ENCODE peak calls at places on chromosomes 12 and 14, in ten cellular contexts. D is dorsolateral prefrontal cortex, B is PC-3, M is right cardiac atrium, G is thoracic aorta, T is HL-60, U is RWPE1, A is Panc1, Z is transverse colon, C is esophagus squamous epithelium. S is an unnamed sample.

GRCh38 chr14:98136019-98136418 is 1136.0 kb downstream of the BCL11B start:
- DNase-seq in B (no peak), C (no peak), U (no peak), Z (no peak), A (no peak), G (no peak), D (no peak), M (no peak), T (no peak), S (no peak)

GRCh38 chr12:22064968-22065367 is 18.9 kb downstream of the CMAS start:
- DNase-seq in Z (no peak), U (no peak), B (no peak), C (no peak), D (no peak), A (no peak), T (no peak), M (no peak), G (no peak), S (no peak)

GRCh38 chr12:106093246-106093645 is 45.5 kb downstream of the NUAK1 start:
- DNase-seq in A (no peak), U (no peak), M (no peak), Z (no peak), B (no peak), T (no peak), G (no peak), C (no peak), D (no peak), S (no peak)

GRCh38 chr14:94542111-94542810 is 19.0 kb upstream of the SERPINA4 start:
- DNase-seq in U (peak; percentile 23), M (no peak), C (no peak), T (no peak), D (no peak), B (peak; percentile 27), A (no peak), G (no peak), Z (no peak), S (no peak)

GRCh38 chr14:70442750-70443149 is 9.2 kb upstream of the ADAM21 start:
- DNase-seq in A (no peak), D (no peak), C (no peak), U (no peak), G (no peak), M (no peak), Z (no peak), B (no peak), T (no peak), S (no peak)

GRCh38 chr12:64383675-64384074 is 6.9 kb downstream of the C12orf56 start:
- DNase-seq in T (no peak), G (no peak), A (no peak), D (no peak), M (no peak), B (peak; percentile 58), U (no peak), C (no peak), Z (no peak), S (no peak)

GRCh38 chr14:79056879-79057278 is 886.7 kb downstream of the NRXN3 start:
- DNase-seq in Z (no peak), G (no peak), C (no peak), B (no peak), U (no peak), D (no peak), M (no peak), T (no peak), A (no peak), S (no peak)

GRCh38 chr14:65966188-65966587 is 520.0 kb upstream of the CCDC196 start:
- DNase-seq in M (no peak), T (no peak), B (no peak), U (no peak), C (no peak), D (no peak), G (no peak), A (no peak), Z (no peak), S (no peak)

GRCh38 chr12:13962699-13963098 is 18.7 kb downstream of the GRIN2B start:
- DNase-seq in U (no peak), C (no peak), D (no peak), B (peak; percentile 18), G (no peak), M (no peak), Z (no peak), A (no peak), T (no peak), S (no peak)

GRCh38 chr14:99241314-99242035 is 30.5 kb downstream of the BCL11B start:
- DNase-seq in U (no peak), G (no peak), M (no peak), D (no peak), T (no peak), B (no peak), C (no peak), Z (no peak), A (no peak), S (no peak)

GRCh38 chr14:100056964-100057817 is 8.0 kb upstream of the EVL start:
- DNase-seq in Z (no peak), G (no peak), U (peak; percentile 58), A (no peak), D (no peak), C (no peak), T (no peak), M (no peak), B (peak; percentile 51), S (no peak)

GRCh38 chr12:30457621-30458289 is 237.9 kb downstream of the IPO8 start:
- DNase-seq in A (no peak), Z (no peak), T (peak; percentile 10), U (peak; percentile 49), G (no peak), D (no peak), M (no peak), C (no peak), B (peak; percentile 88), S (no peak)

GRCh38 chr14:52356025-52356424 is 41.9 kb downstream of the PTGER2 start:
- DNase-seq in C (no peak), Z (peak; percentile 55), U (no peak), T (no peak), A (no peak), B (peak; percentile 90), D (no peak), M (no peak), G (no peak), S (no peak)

DNA sequence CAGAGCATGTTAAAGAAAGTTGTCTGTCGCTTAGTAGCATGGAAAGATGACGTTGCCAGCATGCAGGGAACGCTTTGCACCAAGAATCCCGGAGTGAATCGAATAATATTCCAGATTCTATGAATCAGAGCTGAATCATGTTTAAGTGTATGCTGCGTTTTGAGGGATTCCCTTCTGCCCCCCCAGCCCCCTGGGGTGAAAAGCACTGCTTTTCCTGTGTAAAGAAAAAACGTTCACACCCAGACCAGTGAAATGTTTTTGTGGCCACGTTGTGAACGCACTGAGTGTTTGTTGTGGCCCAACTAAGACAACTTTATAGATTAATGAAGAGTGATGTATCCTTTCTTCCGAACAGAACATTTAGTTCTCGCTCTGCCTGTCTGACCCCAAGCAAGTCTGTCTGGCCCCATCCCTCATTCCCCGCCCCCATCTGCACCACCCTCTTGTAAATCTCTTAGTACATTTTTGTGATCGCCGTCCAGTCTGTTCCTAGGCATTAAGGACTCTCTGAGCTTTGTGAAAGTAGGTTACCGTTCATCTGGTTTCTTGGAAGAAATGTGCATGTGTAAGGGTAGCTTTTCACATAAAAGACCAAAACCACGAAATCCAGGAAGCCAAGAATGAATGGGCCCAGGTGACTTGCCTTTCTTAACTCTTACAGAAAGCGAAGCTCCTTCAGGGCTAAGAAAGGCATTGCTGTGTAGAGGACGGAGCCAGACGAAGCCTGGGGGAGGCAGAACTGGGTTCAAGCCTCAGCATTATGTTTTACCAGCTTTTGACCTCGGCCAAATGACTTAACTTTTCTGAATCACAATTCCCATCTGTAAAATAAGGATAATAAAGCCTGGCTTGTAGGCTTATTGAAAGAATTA is 103.1 kb downstream of the SAMD4A start:
- DNase-seq in A (no peak), C (no peak), B (peak; percentile 99), Z (peak; percentile 52), G (no peak), U (peak; percentile 84), T (no peak), M (no peak), D (no peak), S (no peak)
- H3K27ac ChIP-seq in A (peak overlapping the region; percentile 39), C (peak overlapping the region; percentile 6), B (peak overlapping the region; percentile 81), Z (peak overlapping the region; percentile 85), G (peak overlapping the region; percentile 91), U (peak overlapping the region; percentile 79), T (no peak overlapping the region), M (peak overlapping the region; percentile 79), D (no peak overlapping the region), S (no peak overlapping the region)

DNA sequence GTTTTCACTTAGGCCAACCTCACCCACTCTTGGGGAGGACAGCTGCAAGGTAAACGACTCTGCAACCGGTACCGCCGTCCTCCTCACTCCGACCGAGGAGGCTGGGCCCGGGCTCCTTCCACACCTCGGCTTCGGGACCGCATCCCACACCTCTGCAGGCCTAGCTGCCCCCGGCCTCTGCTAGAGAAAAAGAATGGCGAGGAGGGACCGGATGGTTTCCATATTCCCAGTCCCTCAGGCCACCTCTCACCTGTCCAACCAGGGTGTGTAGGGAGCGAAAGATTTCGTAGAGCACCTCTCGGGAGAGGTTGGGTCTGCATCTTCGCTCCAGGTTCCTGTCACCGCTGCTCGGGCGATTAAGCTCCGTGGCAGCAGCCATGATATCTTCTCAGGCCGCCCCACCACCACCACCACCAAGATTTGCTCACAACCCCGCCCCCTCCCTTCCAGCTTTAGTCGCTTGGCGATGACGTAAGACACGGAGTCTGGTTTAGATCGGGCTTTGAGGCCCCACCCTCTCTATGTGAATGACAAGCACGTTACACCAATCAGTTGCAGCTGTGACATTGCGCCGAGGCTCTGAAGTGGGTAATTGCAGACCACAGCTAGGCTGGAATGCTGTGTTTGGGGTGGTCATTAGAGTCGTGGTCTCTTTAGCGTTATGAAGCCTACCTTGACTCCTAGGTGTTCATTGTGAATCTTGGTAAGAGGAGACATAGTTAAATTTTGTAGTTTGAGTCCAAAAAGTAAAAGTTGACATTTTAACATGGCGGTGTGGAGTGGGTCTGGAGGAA is at the start of gene MBIP:
- DNase-seq in D (peak; percentile 93), Z (peak; percentile 92), T (peak; percentile 87), U (peak; percentile 98), C (peak; percentile 71), A (peak; percentile 76), M (peak; percentile 93), B (peak; percentile 97), G (peak; percentile 90), S (peak; percentile 92)
- H3K27ac ChIP-seq in D (peak within 1 kb of the TSS; percentile 12), Z (peak within 1 kb of the TSS; percentile 91), T (peak within 1 kb of the TSS; percentile 80), U (peak within 1 kb of the TSS; percentile 83), C (peak within 1 kb of the TSS; percentile 94), A (peak within 1 kb of the TSS; percentile 86), M (peak within 1 kb of the TSS; percentile 62), B (peak within 1 kb of the TSS; percentile 39), G (peak within 1 kb of the TSS; percentile 67), S (peak within 1 kb of the TSS; percentile 91)

DNA sequence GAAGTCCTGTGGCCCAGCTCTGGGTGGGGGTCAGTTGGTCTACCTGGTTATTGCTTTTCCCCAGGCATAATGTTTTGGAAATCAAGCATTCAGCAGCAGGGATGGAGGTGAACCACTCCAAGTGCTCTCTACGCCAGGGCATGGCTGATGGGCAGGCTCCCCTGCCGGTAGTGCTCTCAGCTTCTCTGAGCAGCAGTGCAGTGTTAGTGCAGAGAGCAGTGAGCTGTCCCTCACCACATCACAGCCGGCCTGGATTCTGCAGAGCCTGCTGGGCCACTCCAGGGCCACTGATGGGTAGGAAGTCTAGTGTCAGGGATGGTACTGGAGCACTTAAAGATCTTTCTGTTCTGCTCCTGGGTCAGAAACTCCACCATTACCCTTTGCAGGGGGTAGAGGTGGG is 151.1 kb downstream of the CALM1 start:
- DNase-seq in M (peak; percentile 23), D (no peak), C (no peak), T (no peak), G (no peak), B (no peak), Z (no peak), U (no peak), A (no peak), S (no peak)
- H3K27ac ChIP-seq in M (no peak overlapping the region), D (peak overlapping the region; percentile 96), C (no peak overlapping the region), T (no peak overlapping the region), G (no peak overlapping the region), B (no peak overlapping the region), Z (no peak overlapping the region), U (no peak overlapping the region), A (no peak overlapping the region), S (no peak overlapping the region)

GRCh38 chr12:45276154-45276553 is 60.3 kb downstream of the ANO6 start:
- DNase-seq in U (no peak), T (no peak), G (no peak), M (no peak), D (no peak), C (no peak), A (no peak), B (no peak), Z (no peak), S (no peak)
- H3K27ac ChIP-seq in U (no peak overlapping the region), T (no peak overlapping the region), G (peak overlapping the region; percentile 88), M (no peak overlapping the region), D (no peak overlapping the region), C (no peak overlapping the region), A (no peak overlapping the region), B (no peak overlapping the region), Z (no peak overlapping the region), S (no peak overlapping the region)

S was measured in upper lobe of right lung.